ENCODE peak calls at places on chromosomes 11 and 22, in five cellular contexts. One of them, this sample, is unnamed.

GRCh38 chr22:37994049-37994448 is 9.7 kb upstream of the SOX10 start:
- DNase-seq in SW480: no peak
- DNase-seq in uterus: no peak
- DNase-seq in retina: no peak
- DNase-seq in D341Med: no peak
- DNase-seq in this sample: no peak

GRCh38 chr11:16572946-16573345 is 165.5 kb upstream of the C11orf58 start:
- DNase-seq in retina: no peak
- DNase-seq in SW480: peak
- DNase-seq in D341Med: no peak
- DNase-seq in uterus: no peak
- DNase-seq in this sample: peak

GRCh38 chr11:44980533-44981427 is 30.1 kb upstream of the TP53I11 start:
- DNase-seq in retina: no peak
- DNase-seq in SW480: no peak
- DNase-seq in uterus: no peak
- DNase-seq in D341Med: no peak
- DNase-seq in this sample: no peak

GRCh38 chr22:37976547-37976946 is 7.8 kb downstream of the SOX10 start:
- DNase-seq in uterus: no peak
- DNase-seq in SW480: no peak
- DNase-seq in D341Med: no peak
- DNase-seq in retina: no peak
- DNase-seq in this sample: no peak

GRCh38 chr11:63888170-63889086 is 28.5 kb downstream of the RCOR2 start:
- DNase-seq in retina: no peak
- DNase-seq in uterus: peak
- DNase-seq in SW480: peak
- DNase-seq in D341Med: no peak
- DNase-seq in this sample: peak

GRCh38 chr11:85826096-85826855 is 15.3 kb upstream of the SYTL2 start:
- DNase-seq in D341Med: peak
- DNase-seq in SW480: peak
- DNase-seq in uterus: peak
- DNase-seq in retina: peak
- DNase-seq in this sample: peak

GRCh38 chr11:2294340-2295290 is 7.1 kb downstream of the C11orf21 start:
- DNase-seq in uterus: peak
- DNase-seq in retina: no peak
- DNase-seq in SW480: no peak
- DNase-seq in D341Med: no peak
- DNase-seq in this sample: no peak

GRCh38 chr22:41240377-41241132 is at the start of gene CHADL:
- DNase-seq in SW480: no peak
- DNase-seq in uterus: no peak
- DNase-seq in D341Med: no peak
- DNase-seq in retina: peak
- DNase-seq in this sample: no peak

GRCh38 chr11:66492161-66492865 is 12.1 kb downstream of the DPP3 start:
- DNase-seq in SW480: no peak
- DNase-seq in retina: no peak
- DNase-seq in uterus: no peak
- DNase-seq in D341Med: peak
- DNase-seq in this sample: no peak

GRCh38 chr11:5234390-5234834 is at the start of gene HBD:
- DNase-seq in D341Med: no peak
- DNase-seq in uterus: no peak
- DNase-seq in SW480: no peak
- DNase-seq in retina: no peak
- DNase-seq in this sample: no peak

GRCh38 chr11:105132716-105133511 is 6.7 kb downstream of the CARD18 start:
- DNase-seq in D341Med: no peak
- DNase-seq in retina: no peak
- DNase-seq in SW480: no peak
- DNase-seq in uterus: no peak
- DNase-seq in this sample: no peak

GRCh38 chr11:28743101-28743550 is 634.9 kb downstream of the METTL15 start:
- DNase-seq in D341Med: no peak
- DNase-seq in uterus: no peak
- DNase-seq in retina: no peak
- DNase-seq in SW480: no peak
- DNase-seq in this sample: no peak

GRCh38 chr11:126891556-126892217 is 108.9 kb downstream of the KIRREL3 start:
- DNase-seq in SW480: no peak
- DNase-seq in uterus: no peak
- DNase-seq in D341Med: no peak
- DNase-seq in retina: peak
- DNase-seq in this sample: peak

GRCh38 chr22:29096736-29097669 is 24.2 kb downstream of the KREMEN1 start:
- DNase-seq in retina: no peak
- DNase-seq in SW480: peak
- DNase-seq in D341Med: no peak
- DNase-seq in uterus: no peak
- DNase-seq in this sample: no peak

GRCh38 chr11:66524304-66525040 is 14.0 kb downstream of the BBS1 start:
- DNase-seq in SW480: no peak
- DNase-seq in uterus: no peak
- DNase-seq in D341Med: no peak
- DNase-seq in retina: no peak
- DNase-seq in this sample: no peak

GRCh38 chr22:49948958-49949913 is 11.3 kb upstream of the PIM3 start:
- DNase-seq in retina: no peak
- DNase-seq in uterus: no peak
- DNase-seq in D341Med: no peak
- DNase-seq in SW480: peak
- DNase-seq in this sample: peak

GRCh38 chr11:117618956-117619355 is 178.1 kb downstream of the DSCAML1 start:
- DNase-seq in D341Med: peak
- DNase-seq in uterus: no peak
- DNase-seq in SW480: no peak
- DNase-seq in retina: no peak
- DNase-seq in this sample: no peak

GRCh38 chr11:130310622-130311021 is 4.1 kb downstream of the ZBTB44 start:
- DNase-seq in SW480: no peak
- DNase-seq in uterus: no peak
- DNase-seq in retina: no peak
- DNase-seq in D341Med: no peak
- DNase-seq in this sample: no peak

GRCh38 chr11:19160839-19161238 is 40.9 kb downstream of the CSRP3 start:
- DNase-seq in retina: no peak
- DNase-seq in SW480: peak
- DNase-seq in D341Med: no peak
- DNase-seq in uterus: no peak
- DNase-seq in this sample: no peak

GRCh38 chr22:49595465-49596078 is 232.1 kb downstream of the BRD1 start:
- DNase-seq in retina: no peak
- DNase-seq in uterus: no peak
- DNase-seq in SW480: no peak
- DNase-seq in D341Med: no peak
- DNase-seq in this sample: no peak